ENCODE peak calls at places on chromosomes 5 and 9, in five cellular contexts. V is OCI-LY7, S is hypothalamus, F is cerebellar cortex, D is anterior cingulate cortex. A is an unnamed sample.

GRCh38 chr5:138706655-138707480 is 46.4 kb upstream of the CTNNA1 start:
- DNase-seq in F (no peak), V (no peak), S (no peak), D (no peak), A (no peak)

GRCh38 chr9:109935406-109936087 is 155.5 kb downstream of the PALM2AKAP2 start:
- DNase-seq in S (no peak), V (no peak), F (no peak), D (no peak), A (no peak)

GRCh38 chr5:135392256-135392655 is 6.8 kb downstream of the MACROH2A1 start:
- DNase-seq in S (no peak), F (no peak), D (no peak), V (no peak), A (no peak)

GRCh38 chr9:123401879-123402513 is 46.0 kb downstream of the CRB2 start:
- DNase-seq in D (no peak), V (peak), S (no peak), F (peak), A (peak)

GRCh38 chr5:168818586-168818985 is 239.4 kb upstream of the PANK3 start:
- DNase-seq in D (no peak), F (no peak), S (no peak), V (no peak), A (no peak)

GRCh38 chr5:10856646-10857332 is 95.8 kb upstream of the DAP start:
- DNase-seq in F (peak), D (no peak), V (peak), S (peak), A (peak)

GRCh38 chr9:137085918-137086530 is 761 bp upstream of the MAN1B1 start:
- DNase-seq in V (peak), F (no peak), D (no peak), S (no peak), A (no peak)

GRCh38 chr9:83281306-83282255 is 218.6 kb upstream of the RASEF start:
- DNase-seq in S (peak), F (peak), V (no peak), D (no peak), A (no peak)

GRCh38 chr5:61619289-61619688 is 287.2 kb downstream of the ZSWIM6 start:
- DNase-seq in D (no peak), S (no peak), V (no peak), F (no peak), A (no peak)